ENCODE peak calls at places on chromosomes 6 and 20, in eight cellular contexts. I is activated B cell treated with CpG ODN at 0.5 μM for 24 hours, X is AG10803, J is A549, V is lung, K is heart right ventricle, F is RWPE1, W is WTC11. O is an unnamed sample.

GRCh38 chr6:153043719-153044118 is 41.2 kb upstream of the MTRF1L start:
- DNase-seq in I (no peak), X (no peak), J (no peak), V (no peak), K (no peak), F (no peak), W (no peak), O (no peak)

GRCh38 chr20:13744403-13744802 is 40.3 kb downstream of the ESF1 start:
- DNase-seq in I (no peak), X (no peak), J (no peak), V (no peak), K (no peak), F (no peak), W (no peak), O (no peak)

GRCh38 chr6:6875818-6876470 is 231.8 kb upstream of the RREB1 start:
- DNase-seq in I (no peak), X (peak; percentile 86), J (peak; percentile 68), V (no peak), K (no peak), F (peak; percentile 83), W (no peak), O (no peak)

GRCh38 chr20:31537116-31537858 is 23.0 kb downstream of the HM13 start:
- DNase-seq in I (no peak), X (no peak), J (no peak), V (no peak), K (no peak), F (no peak), W (no peak), O (no peak)

GRCh38 chr6:111573118-111573883 is 32.4 kb downstream of the TRAF3IP2 start:
- DNase-seq in I (no peak), X (peak; percentile 72), J (no peak), V (no peak), K (no peak), F (peak; percentile 83), W (no peak), O (no peak)

GRCh38 chr20:35619196-35620095 is 3.8 kb downstream of the SPAG4 start:
- DNase-seq in I (peak; percentile 74), X (peak; percentile 63), J (peak; percentile 89), V (peak; percentile 84), K (peak; percentile 79), F (peak; percentile 98), W (peak; percentile 96), O (no peak)

GRCh38 chr6:36120979-36121706 is 9.2 kb upstream of the MAPK13 start:
- DNase-seq in I (no peak), X (peak; percentile 47), J (peak; percentile 11), V (peak; percentile 60), K (no peak), F (peak; percentile 27), W (no peak), O (no peak)

GRCh38 chr6:88612631-88613030 is 350.8 kb downstream of the RNGTT start:
- DNase-seq in I (no peak), X (no peak), J (no peak), V (no peak), K (no peak), F (no peak), W (no peak), O (no peak)

GRCh38 chr6:13834762-13835161 is 20.4 kb upstream of the MCUR1 start:
- DNase-seq in I (no peak), X (no peak), J (no peak), V (no peak), K (no peak), F (no peak), W (no peak), O (peak; percentile 15)

GRCh38 chr6:2204272-2204671 is 41.1 kb downstream of the GMDS start:
- DNase-seq in I (no peak), X (no peak), J (no peak), V (no peak), K (no peak), F (no peak), W (no peak), O (no peak)

GRCh38 chr6:38973178-38974057 is 75.2 kb upstream of the GLP1R start:
- DNase-seq in I (no peak), X (peak; percentile 66), J (peak; percentile 74), V (no peak), K (peak; percentile 14), F (peak; percentile 75), W (no peak), O (no peak)

GRCh38 chr6:142845624-142846458 is 99.1 kb downstream of the HIVEP2 start:
- DNase-seq in I (no peak), X (peak; percentile 71), J (peak; percentile 76), V (peak; percentile 81), K (peak; percentile 92), F (no peak), W (peak; percentile 65), O (peak; percentile 96)
- TF ChIP-seq CTCF in I (no peak), X (peak; percentile 5), J (no peak), V (no peak), K (no peak), F (no peak), W (no peak), O (peak; percentile 36)

DNA sequence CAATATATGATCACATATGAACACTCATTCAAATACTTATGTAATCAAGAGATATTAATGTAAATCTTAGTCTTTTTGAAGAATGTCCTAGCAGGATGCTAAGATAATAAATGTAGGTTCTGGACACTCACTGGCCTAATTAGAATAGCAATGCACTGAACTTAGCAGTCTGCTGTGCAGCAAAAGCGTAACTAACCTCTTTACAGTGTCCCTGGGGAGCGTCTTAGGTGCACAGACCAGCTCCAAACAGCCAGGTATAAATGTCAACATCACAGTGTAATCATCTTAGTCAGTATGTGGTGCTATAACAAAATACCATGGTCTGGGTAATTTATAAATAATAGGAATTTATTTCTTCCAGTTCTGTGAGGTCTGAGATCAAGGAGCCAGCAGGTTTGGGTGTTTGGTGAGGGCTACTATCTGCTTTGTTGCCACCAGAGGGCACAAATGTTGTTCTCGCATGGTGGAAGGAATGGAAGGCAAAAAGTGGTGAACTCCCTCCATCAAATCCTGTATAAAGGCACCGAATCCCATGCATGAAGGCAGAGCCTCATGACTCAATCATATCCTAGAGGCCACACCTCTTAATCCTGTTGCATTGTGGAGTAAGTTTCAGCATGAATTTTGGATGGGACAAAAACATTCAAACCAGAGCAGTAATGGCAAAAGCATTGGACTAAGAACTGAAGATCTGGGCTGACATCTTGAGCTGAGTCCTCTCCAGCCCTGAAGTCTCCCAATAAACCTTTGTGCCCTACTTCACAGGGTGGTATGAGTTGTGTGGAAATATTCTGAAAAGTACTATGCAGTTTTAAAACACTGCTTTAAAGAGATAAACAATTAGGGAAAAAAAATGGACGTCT is 41.8 kb upstream of the FOXO3 start:
- DNase-seq in I (no peak), X (peak; percentile 23), J (peak; percentile 42), V (no peak), K (no peak), F (no peak), W (peak; percentile 31), O (no peak)
- TF ChIP-seq CTCF in I (no peak), X (peak; percentile 52), J (peak; percentile 46), V (no peak), K (no peak), F (peak; percentile 38), W (no peak), O (peak; percentile 51)

GRCh38 chr6:142790257-142790656 is 154.7 kb downstream of the HIVEP2 start:
- DNase-seq in I (no peak), X (no peak), J (no peak), V (no peak), K (no peak), F (no peak), W (no peak), O (no peak)

GRCh38 chr6:142786476-142786875 is 158.5 kb downstream of the HIVEP2 start:
- DNase-seq in I (no peak), X (no peak), J (no peak), V (no peak), K (no peak), F (no peak), W (no peak), O (no peak)

GRCh38 chr6:142784344-142784743 is 160.6 kb downstream of the HIVEP2 start:
- DNase-seq in I (no peak), X (no peak), J (no peak), V (no peak), K (no peak), F (no peak), W (no peak), O (no peak)

GRCh38 chr6:142783499-142783898 is 161.5 kb downstream of the HIVEP2 start:
- DNase-seq in I (no peak), X (peak; percentile 63), J (no peak), V (no peak), K (no peak), F (no peak), W (no peak), O (no peak)

DNA sequence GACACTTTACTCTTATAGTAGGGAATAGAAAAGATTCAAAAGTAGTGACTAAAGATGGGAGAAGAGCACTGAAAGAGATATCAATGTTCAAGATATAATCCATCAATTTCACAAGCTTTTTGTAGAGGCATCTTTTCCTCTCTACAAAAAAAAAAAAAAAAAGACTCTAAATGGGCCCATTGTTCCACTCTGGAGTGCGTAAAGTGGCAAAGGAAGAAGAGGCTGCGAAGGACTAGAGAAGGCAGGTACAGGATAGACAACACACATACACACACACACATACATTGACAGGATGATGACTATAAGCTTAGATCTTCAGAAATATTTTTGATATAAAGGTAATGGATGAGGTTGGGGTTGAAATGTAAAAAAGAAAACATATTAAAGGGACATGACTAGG is 157.6 kb downstream of the HIVEP2 start:
- DNase-seq in I (no peak), X (no peak), J (no peak), V (no peak), K (no peak), F (no peak), W (no peak), O (no peak)
- TF ChIP-seq CTCF in I (no peak), X (no peak), J (no peak), V (no peak), K (no peak), F (no peak), W (no peak), O (no peak)

GRCh38 chr20:40538126-40538525 is 150.9 kb downstream of the MAFB start:
- DNase-seq in I (no peak), X (no peak), J (no peak), V (no peak), K (no peak), F (no peak), W (no peak), O (no peak)

GRCh38 chr20:40535816-40536215 is 153.2 kb downstream of the MAFB start:
- DNase-seq in I (no peak), X (no peak), J (no peak), V (no peak), K (no peak), F (no peak), W (no peak), O (no peak)

GRCh38 chr20:40532103-40532502 is 156.9 kb downstream of the MAFB start:
- DNase-seq in I (no peak), X (no peak), J (peak; percentile 43), V (no peak), K (no peak), F (no peak), W (peak; percentile 63), O (no peak)

GRCh38 chr20:40540163-40540562 is 148.9 kb downstream of the MAFB start:
- DNase-seq in I (no peak), X (no peak), J (no peak), V (no peak), K (no peak), F (no peak), W (no peak), O (no peak)

DNA sequence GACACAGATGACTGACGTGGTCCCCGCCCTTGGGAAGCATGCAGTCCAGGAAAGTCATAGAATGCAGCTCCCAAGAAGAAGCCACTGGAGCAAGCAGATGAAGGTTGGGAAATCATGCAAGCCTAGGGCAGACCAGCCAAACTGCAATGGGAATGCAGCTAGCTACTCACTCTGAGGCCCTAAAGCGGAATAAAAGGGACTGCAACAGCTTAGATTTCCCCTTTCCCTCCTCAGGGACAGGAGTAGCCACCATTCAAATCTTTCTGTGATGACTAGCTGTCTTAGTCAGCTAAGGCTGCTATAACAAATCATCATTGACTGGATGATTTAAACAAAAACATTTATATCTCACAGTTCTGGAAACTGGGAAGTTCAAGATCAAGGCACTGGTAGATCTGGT is 152.2 kb downstream of the MAFB start:
- DNase-seq in I (no peak), X (peak; percentile 16), J (no peak), V (no peak), K (no peak), F (no peak), W (no peak), O (no peak)
- TF ChIP-seq CTCF in I (no peak), X (no peak), J (no peak), V (no peak), K (no peak), F (no peak), W (no peak), O (no peak)